ENCODE peak calls at places on chromosomes 11 and 22, in six cellular contexts. V, C, Z, F, P and S are unnamed samples.

GRCh38 chr11:62856333-62856910 is 17.0 kb upstream of the WDR74 start:
- DNase-seq in V (peak), F (no peak), C (no peak), Z (no peak), P (peak), S (no peak)

GRCh38 chr22:29205598-29206371 is at the start of gene EMID1:
- DNase-seq in F (peak), C (peak), Z (peak), P (peak), V (peak), S (peak)

GRCh38 chr11:1228183-1228821 is 5.4 kb downstream of the MUC5B start:
- DNase-seq in C (no peak), F (peak), Z (no peak), P (no peak), V (no peak), S (peak)

GRCh38 chr11:46918087-46918751 is at the start of gene LRP4:
- DNase-seq in C (no peak), Z (no peak), V (peak), F (peak), P (peak), S (peak)

GRCh38 chr22:46103664-46104063 is 46.7 kb upstream of the PPARA start:
- DNase-seq in P (no peak), Z (no peak), F (no peak), V (no peak), C (no peak), S (no peak)

GRCh38 chr11:3052109-3052479 is 5.1 kb downstream of the CARS1 start:
- DNase-seq in P (no peak), C (no peak), Z (no peak), V (no peak), F (no peak), S (no peak)

GRCh38 chr11:70934999-70935768 is 317.2 kb downstream of the SHANK2 start:
- DNase-seq in C (peak), Z (no peak), V (no peak), P (no peak), F (no peak), S (no peak)

GRCh38 chr11:126546191-126546590 is 190.7 kb downstream of the ST3GAL4 start:
- DNase-seq in P (no peak), F (no peak), V (no peak), C (peak), Z (no peak), S (no peak)

GRCh38 chr11:72814831-72815618 is 814 bp downstream of the ATG16L2 start:
- DNase-seq in V (peak), F (no peak), C (peak), Z (no peak), P (peak), S (peak)

DNA sequence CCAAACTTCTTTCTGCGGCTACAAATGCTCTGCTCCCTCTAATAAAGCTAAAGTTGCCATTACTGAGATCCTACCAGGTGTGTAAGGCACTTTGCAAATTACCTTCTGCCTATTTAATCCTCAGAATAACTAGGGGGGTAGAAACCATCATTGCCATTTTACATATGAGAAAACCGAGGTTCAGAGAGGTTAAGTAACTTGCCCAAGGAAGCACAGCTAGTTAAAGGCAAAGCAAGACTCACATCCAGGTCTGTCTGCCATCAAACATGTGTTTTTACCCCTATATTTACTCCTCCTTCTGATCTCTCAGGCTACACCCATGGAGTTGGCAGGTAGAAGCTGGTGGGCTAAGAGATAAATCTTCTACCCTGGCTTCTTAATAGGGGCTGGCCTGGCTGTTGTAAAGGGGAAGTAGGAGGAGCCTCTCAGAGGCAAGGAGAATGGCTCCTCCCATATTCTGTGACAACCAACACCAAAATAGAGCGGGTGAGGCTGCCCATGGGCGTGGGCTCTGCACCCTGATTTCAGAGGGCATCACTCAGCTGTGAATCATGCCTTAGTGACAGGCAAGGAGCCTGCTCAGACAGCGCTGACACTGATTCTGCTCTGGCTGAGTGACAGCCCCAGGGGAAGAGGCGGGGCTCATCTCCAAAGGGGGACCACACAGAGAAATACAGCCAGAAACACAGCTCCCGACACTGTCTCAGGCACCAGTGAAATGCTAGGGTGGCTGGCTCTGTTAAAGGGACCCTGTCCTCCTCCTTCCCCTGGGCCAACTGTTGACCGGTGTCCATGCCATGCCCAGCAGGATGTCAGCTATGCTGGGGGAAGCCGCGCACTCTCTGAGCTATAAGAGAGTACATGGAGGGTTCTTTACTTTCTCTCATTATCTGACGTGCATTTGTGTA is 106.8 kb downstream of the ABTB2 start:
- DNase-seq in Z (no peak), P (peak), V (no peak), C (peak), F (no peak), S (peak)
- H4K91ac ChIP-seq in Z (no peak), P (no peak), V (peak), C (no peak), F (no peak), S (no peak)

GRCh38 chr22:19884954-19885751 is 30.5 kb upstream of the GNB1L start:
- DNase-seq in Z (no peak), V (no peak), F (no peak), P (no peak), C (no peak), S (no peak)

GRCh38 chr22:19887251-19887985 is 32.7 kb upstream of the GNB1L start:
- DNase-seq in P (no peak), Z (no peak), C (no peak), F (no peak), V (no peak), S (no peak)

GRCh38 chr22:19884161-19884953 is 29.7 kb upstream of the GNB1L start:
- DNase-seq in F (no peak), C (no peak), Z (no peak), P (no peak), V (no peak), S (no peak)

GRCh38 chr22:19886605-19887250 is 32.1 kb upstream of the GNB1L start:
- DNase-seq in P (peak), F (no peak), C (peak), Z (no peak), V (peak), S (no peak)

DNA sequence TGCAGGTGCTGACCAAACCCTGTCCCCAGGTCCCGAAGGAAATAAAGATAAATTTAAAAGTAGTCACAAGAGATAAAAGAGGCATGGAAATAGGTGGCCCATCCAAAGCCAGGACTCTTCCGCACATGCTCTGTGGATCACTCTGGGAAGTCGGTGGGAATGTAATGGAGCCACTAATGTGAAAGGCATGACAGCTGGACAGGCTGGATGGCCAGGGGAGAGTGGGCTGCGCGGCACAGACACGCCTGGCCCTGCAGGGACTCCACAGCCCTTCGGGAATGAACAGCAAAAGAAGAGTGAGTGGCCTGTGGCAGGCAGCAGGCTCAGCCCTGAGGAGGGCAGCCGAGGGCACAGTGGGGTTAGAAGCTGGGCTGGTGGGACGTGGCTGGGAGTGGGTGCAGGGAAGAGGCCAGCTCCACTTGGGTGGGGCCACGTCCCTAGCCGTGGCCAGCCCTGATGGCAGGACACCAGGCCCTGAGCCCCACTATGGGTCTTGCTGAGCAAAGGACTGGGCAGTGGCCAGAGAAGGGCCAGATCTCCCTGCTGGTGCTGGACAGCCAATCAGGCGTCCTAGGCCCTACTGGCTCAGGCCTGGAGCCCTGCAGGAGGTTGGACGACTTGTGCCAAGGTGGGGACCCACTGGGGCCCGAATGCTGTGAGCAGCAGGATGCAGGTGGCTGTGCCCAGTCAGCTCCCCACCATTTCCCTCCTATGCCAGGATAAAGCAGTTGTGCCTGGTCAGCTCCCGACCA is 31.3 kb upstream of the GNB1L start:
- DNase-seq in F (no peak), P (peak), C (no peak), Z (no peak), V (no peak), S (no peak)
- H4K91ac ChIP-seq in F (peak), P (peak), C (peak), Z (peak), V (peak), S (no peak)

GRCh38 chr11:129701706-129702105 is 113.9 kb upstream of the TMEM45B start:
- DNase-seq in V (no peak), P (no peak), F (no peak), C (no peak), Z (no peak), S (no peak)

GRCh38 chr11:129702410-129703390 is 112.9 kb upstream of the TMEM45B start:
- DNase-seq in P (peak), Z (no peak), V (no peak), F (no peak), C (no peak), S (peak)

GRCh38 chr11:129698212-129698611 is 117.4 kb upstream of the TMEM45B start:
- DNase-seq in C (no peak), V (no peak), F (no peak), P (no peak), Z (no peak), S (no peak)

GRCh38 chr11:129699711-129700304 is 115.8 kb upstream of the TMEM45B start:
- DNase-seq in V (no peak), Z (no peak), F (no peak), P (peak), C (no peak), S (no peak)

DNA sequence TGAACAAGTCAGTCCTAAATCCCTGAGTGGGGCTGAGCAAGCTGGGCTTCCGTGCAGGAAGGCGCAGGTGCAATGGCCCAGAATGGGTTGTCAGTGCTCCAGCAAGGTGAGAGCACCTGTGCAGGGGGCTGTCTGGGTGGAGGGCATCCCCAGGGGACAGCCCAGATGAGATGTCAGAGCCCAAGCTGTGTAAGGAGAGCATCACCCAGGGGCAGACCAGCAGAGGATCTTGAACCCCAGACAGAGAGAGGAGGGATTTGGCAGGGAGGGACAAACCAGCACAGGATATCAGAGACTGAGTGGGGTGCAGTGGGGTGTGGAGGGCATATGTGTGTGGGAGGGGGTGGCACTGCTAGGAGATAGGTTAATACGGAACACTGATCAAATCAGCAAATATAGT is 114.9 kb upstream of the TMEM45B start:
- DNase-seq in V (no peak), F (no peak), P (no peak), C (no peak), Z (no peak), S (no peak)
- H4K91ac ChIP-seq in V (no peak), F (no peak), P (no peak), C (no peak), Z (no peak), S (no peak)

DNA sequence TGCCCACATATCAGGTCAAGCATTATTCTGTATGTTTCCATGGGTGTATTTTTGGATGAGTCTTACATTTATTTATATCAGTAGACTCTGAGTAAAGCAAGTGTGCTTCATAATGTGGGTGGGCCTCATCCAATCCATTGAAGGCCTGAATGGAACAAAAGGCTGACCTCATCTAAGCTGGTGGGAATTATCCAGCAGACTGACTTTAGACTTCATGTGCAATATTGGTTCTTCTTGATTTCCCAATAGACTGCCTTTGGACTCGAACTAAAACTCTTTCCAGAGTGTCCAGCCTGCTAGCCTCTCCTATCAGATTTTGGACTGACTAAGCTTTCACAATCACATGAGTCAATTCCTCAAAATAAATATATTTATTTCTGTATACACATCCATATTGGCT is 116.2 kb downstream of the KIF18A start:
- DNase-seq in Z (no peak), C (peak), F (no peak), V (peak), P (no peak), S (no peak)
- H4K91ac ChIP-seq in Z (no peak), C (no peak), F (no peak), V (no peak), P (no peak), S (no peak)

DNA sequence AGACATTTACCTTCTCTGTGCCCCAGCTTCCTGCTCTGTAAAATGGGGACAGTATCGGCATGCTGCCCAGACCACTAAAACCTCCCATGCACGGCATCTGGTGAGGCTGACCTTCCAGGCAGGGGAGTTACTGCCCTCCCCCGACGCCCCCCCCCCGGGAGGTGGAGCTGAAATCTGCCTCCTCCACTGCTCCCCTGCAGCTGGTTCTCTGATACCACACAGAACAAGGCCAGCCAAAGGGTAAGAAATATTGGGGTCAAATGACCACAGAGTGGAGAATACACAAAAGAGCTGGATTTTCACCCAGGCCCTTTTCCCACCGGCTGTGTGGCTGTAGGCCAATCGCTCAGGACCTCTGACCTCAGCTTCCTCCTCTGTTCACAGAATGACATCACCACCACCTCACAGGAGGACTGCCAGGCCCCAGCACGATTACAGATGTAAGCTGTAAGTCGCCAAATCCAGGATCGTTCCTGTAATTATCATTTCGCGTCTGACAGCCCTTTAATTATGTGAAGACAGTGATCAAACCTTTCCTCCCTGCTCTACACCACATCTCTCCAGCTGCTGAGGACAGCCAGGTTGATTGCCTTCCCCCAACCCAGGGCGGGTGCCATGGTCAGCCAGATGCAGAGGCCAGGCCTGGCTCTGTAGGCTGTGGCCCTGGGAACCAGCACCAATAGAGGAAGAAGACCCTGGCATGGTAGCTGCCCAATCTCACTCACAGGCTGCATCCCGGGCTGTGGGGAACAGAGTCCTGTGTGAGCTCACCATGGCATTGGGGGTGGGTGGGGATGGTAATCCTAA is 35.7 kb upstream of the KLHL35 start:
- DNase-seq in P (no peak), V (peak), C (peak), F (no peak), Z (no peak), S (no peak)
- H4K91ac ChIP-seq in P (peak), V (peak), C (peak), F (peak), Z (no peak), S (no peak)

GRCh38 chr11:117457031-117457785 is 129.6 kb downstream of the CEP164 start:
- DNase-seq in V (no peak), F (no peak), P (no peak), C (no peak), Z (no peak), S (no peak)
- H4K91ac ChIP-seq in V (no peak), F (no peak), P (no peak), C (no peak), Z (no peak), S (no peak)

GRCh38 chr11:14858404-14858803 is 33.6 kb downstream of the CYP2R1 start:
- DNase-seq in V (no peak), P (no peak), Z (no peak), F (no peak), C (no peak), S (no peak)
- H4K91ac ChIP-seq in V (no peak), P (no peak), Z (no peak), F (no peak), C (no peak), S (no peak)

DNA sequence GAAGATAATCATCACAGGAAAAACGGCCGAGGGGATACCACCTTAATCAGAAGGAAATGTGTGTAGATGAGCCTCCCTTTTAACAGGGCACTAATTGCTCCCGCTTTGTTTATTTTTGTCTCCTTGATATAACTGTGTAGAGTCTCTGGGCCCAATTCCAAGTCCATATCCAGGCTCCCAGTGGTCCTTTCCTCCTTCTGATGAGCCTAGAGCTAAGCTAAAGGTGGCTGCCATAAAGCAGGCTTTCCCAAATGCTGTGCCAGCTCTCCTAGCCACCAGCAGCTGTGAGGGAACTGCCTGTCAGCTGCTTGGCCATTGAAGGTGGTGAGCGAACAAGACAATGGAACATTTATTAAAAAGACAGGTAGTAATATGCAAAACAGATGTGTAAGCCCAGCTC is 17.2 kb upstream of the CCDC90B start:
- DNase-seq in P (no peak), F (no peak), Z (no peak), V (no peak), C (no peak), S (no peak)
- H4K91ac ChIP-seq in P (no peak), F (no peak), Z (no peak), V (no peak), C (no peak), S (no peak)

GRCh38 chr22:30813936-30814335 is 119.3 kb downstream of the OSBP2 start:
- DNase-seq in F (no peak), V (no peak), P (peak), Z (no peak), C (no peak), S (no peak)
- H4K91ac ChIP-seq in F (no peak), V (no peak), P (no peak), Z (no peak), C (no peak), S (no peak)

GRCh38 chr11:57974830-57975229 is 48.9 kb upstream of the OR9Q1 start:
- DNase-seq in C (no peak), V (no peak), Z (no peak), P (peak), F (no peak), S (no peak)

GRCh38 chr11:57978686-57979531 is 44.8 kb upstream of the OR9Q1 start:
- DNase-seq in V (no peak), C (peak), P (no peak), Z (no peak), F (no peak), S (no peak)

GRCh38 chr11:57980201-57980600 is 43.5 kb upstream of the OR9Q1 start:
- DNase-seq in F (no peak), P (no peak), Z (no peak), V (no peak), C (no peak), S (no peak)

GRCh38 chr11:57979532-57980079 is 44.1 kb upstream of the OR9Q1 start:
- DNase-seq in P (no peak), Z (no peak), V (no peak), C (no peak), F (no peak), S (no peak)

GRCh38 chr11:57977709-57978108 is 46.0 kb upstream of the OR9Q1 start:
- DNase-seq in Z (no peak), P (no peak), V (no peak), F (no peak), C (no peak), S (no peak)
- H4K91ac ChIP-seq in Z (no peak), P (no peak), V (no peak), F (no peak), C (no peak), S (no peak)